ENCODE peak calls at places on chromosomes 2 and 18, in four cellular contexts. V is A549, O is ovary, C is upper lobe of left lung. M is an unnamed sample.

GRCh38 chr2:31286230-31286629 is 52.3 kb downstream of the EHD3 start:
- DNase-seq in V (no peak), C (no peak), O (no peak), M (no peak)

GRCh38 chr18:61308009-61308408 is 25.2 kb upstream of the CDH20 start:
- DNase-seq in C (no peak), V (no peak), O (no peak), M (no peak)

GRCh38 chr2:173386441-173387044 is 31.9 kb downstream of the CDCA7 start:
- DNase-seq in V (no peak), C (peak), O (no peak), M (no peak)

GRCh38 chr2:45533771-45534170 is 77.3 kb downstream of the SRBD1 start:
- DNase-seq in C (no peak), O (no peak), V (no peak), M (no peak)

GRCh38 chr2:133651861-133652260 is 83.6 kb upstream of the NCKAP5 start:
- DNase-seq in V (no peak), C (no peak), O (no peak), M (no peak)

GRCh38 chr2:239930871-239931771 is 94.0 kb downstream of the NDUFA10 start:
- DNase-seq in V (no peak), O (peak), C (peak), M (no peak)

GRCh38 chr2:113041871-113042270 is 10.8 kb downstream of the IL36B start:
- DNase-seq in C (no peak), V (peak), O (no peak), M (no peak)

GRCh38 chr2:118848381-118849225 is 1.2 kb upstream of the EN1 start:
- DNase-seq in O (no peak), C (peak), V (no peak), M (no peak)

GRCh38 chr2:28322456-28322855 is 70.2 kb upstream of the FOSL2 start:
- DNase-seq in O (no peak), C (peak), V (no peak), M (no peak)

GRCh38 chr2:219060821-219061791 is at the start of gene IHH:
- DNase-seq in C (peak), O (no peak), V (peak), M (no peak)

GRCh38 chr2:7017621-7018260 is 100.5 kb downstream of the RNF144A start:
- DNase-seq in V (no peak), O (no peak), C (no peak), M (no peak)

GRCh38 chr2:169345507-169346120 is 16.7 kb downstream of the LRP2 start:
- DNase-seq in O (no peak), V (no peak), C (no peak), M (no peak)

GRCh38 chr2:216622526-216622925 is 10.7 kb upstream of the IGFBP2 start:
- DNase-seq in O (no peak), V (no peak), C (peak), M (no peak)

GRCh38 chr2:29485631-29486030 is 370.4 kb downstream of the CLIP4 start:
- DNase-seq in O (no peak), C (no peak), V (no peak), M (no peak)

GRCh38 chr2:11430729-11431128 is 35.2 kb downstream of the E2F6 start:
- DNase-seq in C (no peak), V (no peak), O (no peak), M (no peak)

GRCh38 chr18:985301-985700 is 80.6 kb downstream of the ADCYAP1 start:
- DNase-seq in V (no peak), C (no peak), O (no peak), M (no peak)

GRCh38 chr2:149290662-149291061 is 39.7 kb upstream of the LYPD6 start:
- DNase-seq in O (no peak), V (no peak), C (no peak), M (no peak)

GRCh38 chr2:62423235-62423634 is 82.8 kb downstream of the TMEM17 start:
- DNase-seq in C (no peak), V (peak), O (no peak), M (no peak)

GRCh38 chr2:172375247-172375646 is 52.1 kb upstream of the ITGA6 start:
- DNase-seq in V (no peak), C (no peak), O (no peak), M (no peak)

GRCh38 chr2:6791682-6792081 is 74.0 kb downstream of the CMPK2 start:
- DNase-seq in O (no peak), V (peak), C (no peak), M (no peak)

GRCh38 chr2:64327510-64328414 is 126.2 kb upstream of the LGALSL start:
- DNase-seq in V (peak), O (no peak), C (peak), M (peak)

GRCh38 chr2:173159794-173160463 is 84.3 kb downstream of the MAP3K20 start:
- DNase-seq in C (no peak), V (peak), O (peak), M (peak)

GRCh38 chr2:20916604-20917286 is 93.8 kb upstream of the LDAH start:
- DNase-seq in O (no peak), C (no peak), V (peak), M (no peak)

GRCh38 chr2:157838442-157839161 is 37.5 kb downstream of the ACVR1 start:
- DNase-seq in O (peak), V (peak), C (no peak), M (peak)

GRCh38 chr2:27638709-27639108 is 9.9 kb downstream of the GPN1 start:
- DNase-seq in C (no peak), O (no peak), V (no peak), M (no peak)

GRCh38 chr18:8800876-8801262 is 95.5 kb downstream of the MTCL1 start:
- DNase-seq in O (no peak), V (peak), C (no peak), M (no peak)
- H3K27ac ChIP-seq in O (no peak), V (peak), C (no peak), M (no peak)

GRCh38 chr2:111017034-111017640 is 103.6 kb upstream of the BCL2L11 start:
- DNase-seq in O (no peak), V (no peak), C (no peak), M (no peak)

GRCh38 chr2:111007757-111008688 is 112.7 kb upstream of the BCL2L11 start:
- DNase-seq in V (peak), C (no peak), O (no peak), M (no peak)

GRCh38 chr2:111015256-111015655 is 105.5 kb upstream of the BCL2L11 start:
- DNase-seq in C (no peak), O (no peak), V (no peak), M (no peak)

GRCh38 chr2:111005307-111005706 is 115.4 kb upstream of the BCL2L11 start:
- DNase-seq in O (no peak), C (no peak), V (no peak), M (no peak)

GRCh38 chr2:111011218-111011617 is 109.5 kb upstream of the BCL2L11 start:
- DNase-seq in V (no peak), O (no peak), C (no peak), M (no peak)
- TF ChIP-seq EP300 in V (no peak), O (no peak), C (no peak), M (no peak)

GRCh38 chr2:36586672-36587071 is 11.3 kb downstream of the FEZ2 start:
- DNase-seq in C (no peak), V (no peak), O (no peak), M (no peak)

GRCh38 chr2:36587091-36587490 is 10.9 kb downstream of the FEZ2 start:
- DNase-seq in O (no peak), C (no peak), V (no peak), M (no peak)

GRCh38 chr2:36584148-36584794 is 13.7 kb downstream of the FEZ2 start:
- DNase-seq in C (no peak), O (no peak), V (no peak), M (no peak)

GRCh38 chr2:36587556-36587955 is 10.4 kb downstream of the FEZ2 start:
- DNase-seq in V (no peak), C (no peak), O (no peak), M (no peak)

GRCh38 chr2:36589230-36589630 is 8.7 kb downstream of the FEZ2 start:
- DNase-seq in V (no peak), O (no peak), C (no peak), M (no peak)
- H3K27ac ChIP-seq in V (no peak), O (no peak), C (no peak), M (no peak)

GRCh38 chr2:66834859-66835258 is 399.9 kb downstream of the MEIS1 start:
- DNase-seq in C (no peak), V (no peak), O (no peak), M (no peak)

GRCh38 chr2:66843856-66844255 is 408.9 kb downstream of the MEIS1 start:
- DNase-seq in O (no peak), V (no peak), C (no peak), M (no peak)

GRCh38 chr2:66836851-66837250 is 401.9 kb downstream of the MEIS1 start:
- DNase-seq in O (no peak), C (no peak), V (no peak), M (no peak)

GRCh38 chr2:66840321-66841014 is 405.5 kb downstream of the MEIS1 start:
- DNase-seq in V (no peak), O (no peak), C (no peak), M (no peak)

DNA sequence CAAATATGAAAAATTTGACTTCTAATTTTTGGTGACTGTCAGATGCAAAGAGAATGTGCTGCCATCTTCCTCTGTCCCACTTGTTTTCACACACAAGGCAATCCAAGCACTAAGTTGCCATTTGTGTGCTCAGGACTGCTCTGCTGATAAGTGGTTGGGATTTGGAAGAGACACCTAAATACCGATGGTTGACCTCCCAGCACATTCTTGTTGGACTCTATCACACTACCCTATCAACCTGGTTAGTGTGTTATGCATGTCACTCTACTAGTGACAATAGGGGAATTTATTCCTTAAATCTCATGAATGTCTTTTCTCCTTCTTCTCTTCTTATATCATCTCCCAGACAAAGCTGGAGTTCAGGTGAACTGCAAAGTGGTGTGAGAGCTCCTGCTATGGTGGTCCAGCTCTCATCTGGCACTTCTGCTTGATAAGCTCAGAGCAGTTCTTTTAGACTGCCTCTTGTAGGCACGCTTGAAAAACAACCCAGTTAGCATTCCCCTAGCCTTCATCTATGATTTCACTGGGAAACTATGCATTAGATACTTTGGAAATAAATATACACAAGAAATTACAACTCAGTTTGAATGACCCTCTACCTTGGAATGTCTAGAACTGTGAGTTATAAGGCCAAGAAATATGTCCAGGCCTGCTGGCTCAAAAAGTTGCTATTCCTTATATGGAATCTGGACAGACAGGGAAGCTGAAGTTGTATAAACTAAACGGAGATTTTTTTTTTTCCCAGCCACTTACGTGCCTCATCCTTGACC is 404.8 kb downstream of the MEIS1 start:
- DNase-seq in C (no peak), O (no peak), V (peak), M (no peak)
- TF ChIP-seq EP300 in C (no peak), O (no peak), V (no peak), M (no peak)

GRCh38 chr18:76922107-76922506 is 99.8 kb downstream of the ZNF236 start:
- DNase-seq in C (no peak), V (peak), O (no peak), M (peak)

GRCh38 chr18:76928179-76928868 is 106.0 kb downstream of the ZNF236 start:
- DNase-seq in V (no peak), O (no peak), C (no peak), M (no peak)

GRCh38 chr18:76920974-76921373 is 98.6 kb downstream of the ZNF236 start:
- DNase-seq in V (no peak), C (no peak), O (no peak), M (no peak)

GRCh38 chr18:76927216-76927725 is 104.9 kb downstream of the ZNF236 start:
- DNase-seq in O (no peak), C (no peak), V (no peak), M (no peak)

DNA sequence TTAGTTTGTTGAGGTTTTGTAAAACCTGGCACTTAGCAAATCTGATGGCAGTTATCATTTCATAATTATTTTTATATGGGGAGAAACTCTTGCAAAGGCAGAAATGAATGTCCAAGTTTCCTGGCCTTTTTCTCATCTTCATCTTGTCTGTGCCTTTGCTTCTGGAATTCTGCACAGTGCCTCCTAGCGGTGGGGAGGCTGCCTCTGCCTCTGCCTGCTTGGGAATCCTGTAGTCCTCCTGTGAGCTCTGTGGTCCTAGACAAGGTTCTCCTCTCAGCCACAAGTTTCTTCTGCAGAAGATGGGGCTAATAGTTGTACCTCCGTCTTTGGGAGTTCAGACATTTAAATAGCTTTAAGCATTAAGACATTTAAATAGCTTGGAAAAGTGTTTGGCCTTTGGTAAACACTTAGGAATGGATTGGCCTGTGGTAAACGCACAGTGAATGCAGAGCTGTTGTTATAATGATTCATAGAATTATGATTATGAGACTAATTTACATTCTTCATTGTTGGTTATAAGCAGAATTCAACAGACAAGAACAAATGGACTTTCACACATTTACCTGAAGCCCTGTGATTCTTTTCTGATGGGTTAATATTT is 101.2 kb downstream of the ZNF236 start:
- DNase-seq in V (peak), O (no peak), C (no peak), M (no peak)
- H3K27ac ChIP-seq in V (no peak), O (no peak), C (no peak), M (no peak)

GRCh38 chr2:233444501-233444900 is 90.2 kb downstream of the DGKD start:
- DNase-seq in O (no peak), V (no peak), C (no peak), M (no peak)
- TF ChIP-seq EP300 in O (no peak), V (no peak), C (no peak), M (no peak)

DNA sequence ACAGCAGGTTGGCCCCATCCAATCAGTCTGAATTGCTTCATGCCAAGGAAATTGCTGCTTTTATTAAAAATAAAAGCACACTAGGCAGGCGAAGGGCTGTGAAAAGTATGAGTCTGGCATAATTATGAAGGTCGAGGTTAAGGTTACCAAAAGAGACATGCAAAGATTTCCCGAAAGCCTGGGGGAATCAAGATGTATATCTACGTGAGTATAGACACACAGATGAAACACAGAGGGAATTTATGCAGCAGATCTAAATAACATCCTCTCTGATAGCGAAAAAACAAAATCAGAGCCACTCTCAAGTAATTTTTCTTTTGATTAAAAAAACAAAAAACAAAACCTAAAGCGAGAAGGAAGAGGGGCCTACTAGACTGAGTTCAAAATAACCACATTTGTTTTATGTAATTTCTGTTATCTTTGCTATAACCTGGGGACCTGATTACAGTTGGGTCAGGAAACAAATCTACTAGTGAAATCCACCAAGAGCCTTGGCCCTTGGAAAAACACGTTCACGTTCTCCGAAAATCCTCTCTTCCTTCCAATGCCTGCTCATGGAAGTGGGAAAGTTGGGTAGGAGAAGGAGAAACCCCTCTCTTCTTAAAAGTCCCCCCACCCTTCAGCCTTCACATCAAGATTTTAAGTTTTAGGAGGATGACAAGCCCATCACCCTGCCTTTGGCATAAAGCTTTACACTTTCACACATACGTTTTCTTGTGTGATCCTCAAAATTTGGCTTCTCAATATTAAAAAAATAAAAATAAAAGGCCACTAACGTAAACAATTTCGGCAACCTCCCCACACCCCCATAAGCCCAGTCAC is 1.4 kb downstream of the AAK1 start:
- DNase-seq in O (no peak), V (no peak), C (no peak), M (no peak)
- H3K27ac ChIP-seq in O (peak), V (peak), C (peak), M (peak)

GRCh38 chr2:226118471-226119429 is 680.9 kb downstream of the IRS1 start:
- DNase-seq in V (peak), O (peak), C (no peak), M (peak)
- TF ChIP-seq EP300 in V (peak), O (no peak), C (no peak), M (peak)